ENCODE peak calls at places on chromosomes 13 and 19, in four cellular contexts. One of them, this sample, is unnamed.

GRCh38 chr13:45468676-45469075 is 3.9 kb downstream of the COG3 start:
- DNase-seq in breast epithelium: no peak
- DNase-seq in fibroblast of the aortic adventitia: no peak
- DNase-seq in omental fat pad: no peak
- DNase-seq in this sample: no peak

GRCh38 chr13:32159147-32159869 is 127.7 kb downstream of the FRY start:
- DNase-seq in breast epithelium: no peak
- DNase-seq in fibroblast of the aortic adventitia: peak; percentile 52
- DNase-seq in omental fat pad: no peak
- DNase-seq in this sample: no peak

GRCh38 chr13:73368608-73369007 is 309.8 kb downstream of the KLF5 start:
- DNase-seq in breast epithelium: no peak
- DNase-seq in fibroblast of the aortic adventitia: no peak
- DNase-seq in omental fat pad: no peak
- DNase-seq in this sample: no peak

GRCh38 chr13:113887700-113888201 is 23.9 kb upstream of the GAS6 start:
- DNase-seq in breast epithelium: no peak
- DNase-seq in fibroblast of the aortic adventitia: peak; percentile 97
- DNase-seq in omental fat pad: no peak
- DNase-seq in this sample: no peak

GRCh38 chr13:42011601-42012401 is 36.6 kb upstream of the DGKH start:
- DNase-seq in breast epithelium: peak; percentile 61
- DNase-seq in fibroblast of the aortic adventitia: no peak
- DNase-seq in omental fat pad: no peak
- DNase-seq in this sample: no peak

GRCh38 chr13:21458816-21459701 is at the start of gene ZDHHC20:
- DNase-seq in breast epithelium: peak; percentile 88
- DNase-seq in fibroblast of the aortic adventitia: peak; percentile 75
- DNase-seq in omental fat pad: peak; percentile 75
- DNase-seq in this sample: peak; percentile 74

GRCh38 chr19:18470153-18470552 is 32.2 kb upstream of the ISYNA1 start:
- DNase-seq in breast epithelium: no peak
- DNase-seq in fibroblast of the aortic adventitia: peak; percentile 18
- DNase-seq in omental fat pad: no peak
- DNase-seq in this sample: no peak

GRCh38 chr13:112859817-112860190 is 109.2 kb upstream of the MCF2L start:
- DNase-seq in breast epithelium: no peak
- DNase-seq in fibroblast of the aortic adventitia: peak; percentile 62
- DNase-seq in omental fat pad: no peak
- DNase-seq in this sample: peak; percentile 53

GRCh38 chr13:57345526-57345925 is 178.5 kb downstream of the PRR20E start:
- DNase-seq in breast epithelium: no peak
- DNase-seq in fibroblast of the aortic adventitia: no peak
- DNase-seq in omental fat pad: no peak
- DNase-seq in this sample: no peak

GRCh38 chr13:31663880-31664585 is 75.3 kb upstream of the RXFP2 start:
- DNase-seq in breast epithelium: no peak
- DNase-seq in fibroblast of the aortic adventitia: no peak
- DNase-seq in omental fat pad: no peak
- DNase-seq in this sample: no peak

GRCh38 chr13:23741879-23742510 is 147.2 kb downstream of the MIPEP start:
- DNase-seq in breast epithelium: no peak
- DNase-seq in fibroblast of the aortic adventitia: no peak
- DNase-seq in omental fat pad: no peak
- DNase-seq in this sample: no peak

GRCh38 chr13:113808058-113808834 is 49.2 kb downstream of the TMEM255B start:
- DNase-seq in breast epithelium: no peak
- DNase-seq in fibroblast of the aortic adventitia: no peak
- DNase-seq in omental fat pad: no peak
- DNase-seq in this sample: no peak

GRCh38 chr13:83940742-83941141 is 58.5 kb upstream of the SLITRK1 start:
- DNase-seq in breast epithelium: no peak
- DNase-seq in fibroblast of the aortic adventitia: peak; percentile 44
- DNase-seq in omental fat pad: no peak
- DNase-seq in this sample: no peak

GRCh38 chr13:78239681-78240080 is 321.1 kb upstream of the EDNRB start:
- DNase-seq in breast epithelium: no peak
- DNase-seq in fibroblast of the aortic adventitia: no peak
- DNase-seq in omental fat pad: no peak
- DNase-seq in this sample: no peak

GRCh38 chr19:5654931-5655330 is 25.4 kb downstream of the MICOS13 start:
- DNase-seq in breast epithelium: no peak
- DNase-seq in fibroblast of the aortic adventitia: no peak
- DNase-seq in omental fat pad: no peak
- DNase-seq in this sample: no peak

GRCh38 chr19:29934257-29934656 is 7.8 kb upstream of the URI1 start:
- DNase-seq in breast epithelium: no peak
- DNase-seq in fibroblast of the aortic adventitia: no peak
- DNase-seq in omental fat pad: no peak
- DNase-seq in this sample: no peak

GRCh38 chr13:24741016-24741662 is 22.8 kb upstream of the RNF17 start:
- DNase-seq in breast epithelium: no peak
- DNase-seq in fibroblast of the aortic adventitia: no peak
- DNase-seq in omental fat pad: no peak
- DNase-seq in this sample: no peak

GRCh38 chr13:113864303-113864890 is 521 bp upstream of the GAS6 start:
- DNase-seq in breast epithelium: peak; percentile 19
- DNase-seq in fibroblast of the aortic adventitia: peak; percentile 31
- DNase-seq in omental fat pad: no peak
- DNase-seq in this sample: no peak

GRCh38 chr13:42275506-42275905 is 3.6 kb downstream of the AKAP11 start:
- DNase-seq in breast epithelium: no peak
- DNase-seq in fibroblast of the aortic adventitia: no peak
- DNase-seq in omental fat pad: no peak
- DNase-seq in this sample: no peak

GRCh38 chr19:54660306-54660705 is 2.5 kb upstream of the LILRB4 start:
- DNase-seq in breast epithelium: no peak
- DNase-seq in fibroblast of the aortic adventitia: no peak
- DNase-seq in omental fat pad: no peak
- DNase-seq in this sample: no peak

GRCh38 chr19:7888145-7888825 is at the start of gene LRRC8E:
- DNase-seq in breast epithelium: peak; percentile 74
- DNase-seq in fibroblast of the aortic adventitia: peak; percentile 43
- DNase-seq in omental fat pad: no peak
- DNase-seq in this sample: no peak

GRCh38 chr13:31452525-31452924 is 252.8 kb downstream of the B3GLCT start:
- DNase-seq in breast epithelium: no peak
- DNase-seq in fibroblast of the aortic adventitia: no peak
- DNase-seq in omental fat pad: no peak
- DNase-seq in this sample: no peak

GRCh38 chr13:114164681-114165429 is 14.2 kb upstream of the CFAP97D2 start:
- DNase-seq in breast epithelium: no peak
- DNase-seq in fibroblast of the aortic adventitia: no peak
- DNase-seq in omental fat pad: no peak
- DNase-seq in this sample: no peak

GRCh38 chr13:106522898-106523525 is 12.4 kb downstream of the EFNB2 start:
- DNase-seq in breast epithelium: no peak
- DNase-seq in fibroblast of the aortic adventitia: no peak
- DNase-seq in omental fat pad: no peak
- DNase-seq in this sample: no peak

GRCh38 chr13:71285700-71286099 is 581.3 kb downstream of the DACH1 start:
- DNase-seq in breast epithelium: no peak
- DNase-seq in fibroblast of the aortic adventitia: no peak
- DNase-seq in omental fat pad: no peak
- DNase-seq in this sample: no peak

GRCh38 chr13:45207319-45207718 is 6.5 kb upstream of the KCTD4 start:
- DNase-seq in breast epithelium: no peak
- DNase-seq in fibroblast of the aortic adventitia: no peak
- DNase-seq in omental fat pad: no peak
- DNase-seq in this sample: no peak

GRCh38 chr13:79373916-79374315 is 32.1 kb downstream of the RBM26 start:
- DNase-seq in breast epithelium: no peak
- DNase-seq in fibroblast of the aortic adventitia: no peak
- DNase-seq in omental fat pad: no peak
- DNase-seq in this sample: no peak

DNA sequence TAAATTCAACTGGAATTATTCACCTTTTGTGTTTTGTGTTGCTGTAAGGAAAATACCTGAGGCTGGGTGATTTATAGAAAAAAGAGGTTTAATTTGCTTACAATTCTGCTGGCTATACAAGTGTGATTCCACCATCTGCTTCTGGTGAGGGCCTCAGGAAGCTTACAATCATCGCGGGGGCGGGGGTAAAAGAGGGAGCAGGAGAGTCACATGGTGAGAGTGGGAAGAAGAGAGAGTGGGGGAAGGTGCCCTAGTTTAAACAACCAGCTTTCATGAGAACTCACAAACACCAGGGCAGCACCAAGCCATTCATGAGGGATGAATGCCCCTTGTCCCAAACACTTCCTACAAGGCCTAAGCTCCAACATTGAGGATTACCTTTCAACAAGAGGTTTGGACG is 760.7 kb upstream of the PCDH9 start:
- DNase-seq in breast epithelium: no peak
- DNase-seq in fibroblast of the aortic adventitia: no peak
- DNase-seq in omental fat pad: no peak
- DNase-seq in this sample: no peak
- TF ChIP-seq CTCF in breast epithelium: no peak
- TF ChIP-seq CTCF in fibroblast of the aortic adventitia: no peak
- TF ChIP-seq CTCF in omental fat pad: no peak
- TF ChIP-seq CTCF in this sample: no peak

GRCh38 chr19:45402469-45403070 is 2.3 kb downstream of the PPP1R13L start:
- DNase-seq in breast epithelium: peak; percentile 67
- DNase-seq in fibroblast of the aortic adventitia: no peak
- DNase-seq in omental fat pad: no peak
- DNase-seq in this sample: no peak
- TF ChIP-seq CTCF in breast epithelium: peak; percentile 68
- TF ChIP-seq CTCF in fibroblast of the aortic adventitia: peak; percentile 29
- TF ChIP-seq CTCF in omental fat pad: no peak
- TF ChIP-seq CTCF in this sample: no peak

GRCh38 chr13:103164239-103164638 is 98.0 kb upstream of the SLC10A2 start:
- DNase-seq in breast epithelium: no peak
- DNase-seq in fibroblast of the aortic adventitia: no peak
- DNase-seq in omental fat pad: no peak
- DNase-seq in this sample: no peak

GRCh38 chr13:103168901-103169508 is 102.8 kb upstream of the SLC10A2 start:
- DNase-seq in breast epithelium: no peak
- DNase-seq in fibroblast of the aortic adventitia: no peak
- DNase-seq in omental fat pad: no peak
- DNase-seq in this sample: no peak
- TF ChIP-seq CTCF in breast epithelium: no peak
- TF ChIP-seq CTCF in fibroblast of the aortic adventitia: no peak
- TF ChIP-seq CTCF in omental fat pad: no peak
- TF ChIP-seq CTCF in this sample: no peak

GRCh38 chr13:26111797-26112196 is 60.0 kb upstream of the SHISA2 start:
- DNase-seq in breast epithelium: no peak
- DNase-seq in fibroblast of the aortic adventitia: no peak
- DNase-seq in omental fat pad: no peak
- DNase-seq in this sample: no peak

GRCh38 chr13:26117620-26118019 is 65.8 kb upstream of the SHISA2 start:
- DNase-seq in breast epithelium: no peak
- DNase-seq in fibroblast of the aortic adventitia: no peak
- DNase-seq in omental fat pad: no peak
- DNase-seq in this sample: no peak

GRCh38 chr13:26112843-26113242 is 61.0 kb upstream of the SHISA2 start:
- DNase-seq in breast epithelium: no peak
- DNase-seq in fibroblast of the aortic adventitia: no peak
- DNase-seq in omental fat pad: no peak
- DNase-seq in this sample: no peak
- TF ChIP-seq CTCF in breast epithelium: no peak
- TF ChIP-seq CTCF in fibroblast of the aortic adventitia: no peak
- TF ChIP-seq CTCF in omental fat pad: no peak
- TF ChIP-seq CTCF in this sample: no peak

GRCh38 chr19:46782355-46783019 is 5.9 kb downstream of the SLC1A5 start:
- DNase-seq in breast epithelium: no peak
- DNase-seq in fibroblast of the aortic adventitia: no peak
- DNase-seq in omental fat pad: no peak
- DNase-seq in this sample: no peak

GRCh38 chr19:46785980-46786235 is 2.5 kb downstream of the SLC1A5 start:
- DNase-seq in breast epithelium: no peak
- DNase-seq in fibroblast of the aortic adventitia: no peak
- DNase-seq in omental fat pad: no peak
- DNase-seq in this sample: no peak

GRCh38 chr19:46783670-46784069 is 4.7 kb downstream of the SLC1A5 start:
- DNase-seq in breast epithelium: no peak
- DNase-seq in fibroblast of the aortic adventitia: no peak
- DNase-seq in omental fat pad: no peak
- DNase-seq in this sample: no peak

GRCh38 chr19:46785054-46785979 is 3.1 kb downstream of the SLC1A5 start:
- DNase-seq in breast epithelium: no peak
- DNase-seq in fibroblast of the aortic adventitia: peak; percentile 56
- DNase-seq in omental fat pad: no peak
- DNase-seq in this sample: no peak

GRCh38 chr19:46784262-46785053 is 3.9 kb downstream of the SLC1A5 start:
- DNase-seq in breast epithelium: peak; percentile 65
- DNase-seq in fibroblast of the aortic adventitia: peak; percentile 97
- DNase-seq in omental fat pad: peak; percentile 63
- DNase-seq in this sample: no peak
- TF ChIP-seq CTCF in breast epithelium: no peak
- TF ChIP-seq CTCF in fibroblast of the aortic adventitia: peak; percentile 46
- TF ChIP-seq CTCF in omental fat pad: no peak
- TF ChIP-seq CTCF in this sample: no peak

GRCh38 chr19:27993619-27994018 is 1219.3 kb downstream of the UQCRFS1 start:
- DNase-seq in breast epithelium: no peak
- DNase-seq in fibroblast of the aortic adventitia: no peak
- DNase-seq in omental fat pad: no peak
- DNase-seq in this sample: no peak
- TF ChIP-seq CTCF in breast epithelium: no peak
- TF ChIP-seq CTCF in fibroblast of the aortic adventitia: no peak
- TF ChIP-seq CTCF in omental fat pad: no peak
- TF ChIP-seq CTCF in this sample: no peak

GRCh38 chr19:40605201-40605971 is 4.2 kb downstream of the LTBP4 start:
- DNase-seq in breast epithelium: peak; percentile 83
- DNase-seq in fibroblast of the aortic adventitia: peak; percentile 40
- DNase-seq in omental fat pad: no peak
- DNase-seq in this sample: peak; percentile 81

GRCh38 chr19:40603719-40604646 is 2.8 kb downstream of the LTBP4 start:
- DNase-seq in breast epithelium: peak; percentile 98
- DNase-seq in fibroblast of the aortic adventitia: peak; percentile 96
- DNase-seq in omental fat pad: peak; percentile 84
- DNase-seq in this sample: peak; percentile 88

GRCh38 chr19:40601061-40601973 is at the start of gene LTBP4:
- DNase-seq in breast epithelium: no peak
- DNase-seq in fibroblast of the aortic adventitia: no peak
- DNase-seq in omental fat pad: no peak
- DNase-seq in this sample: no peak

GRCh38 chr19:40604647-40605200 is 3.6 kb downstream of the LTBP4 start:
- DNase-seq in breast epithelium: no peak
- DNase-seq in fibroblast of the aortic adventitia: no peak
- DNase-seq in omental fat pad: no peak
- DNase-seq in this sample: no peak

DNA sequence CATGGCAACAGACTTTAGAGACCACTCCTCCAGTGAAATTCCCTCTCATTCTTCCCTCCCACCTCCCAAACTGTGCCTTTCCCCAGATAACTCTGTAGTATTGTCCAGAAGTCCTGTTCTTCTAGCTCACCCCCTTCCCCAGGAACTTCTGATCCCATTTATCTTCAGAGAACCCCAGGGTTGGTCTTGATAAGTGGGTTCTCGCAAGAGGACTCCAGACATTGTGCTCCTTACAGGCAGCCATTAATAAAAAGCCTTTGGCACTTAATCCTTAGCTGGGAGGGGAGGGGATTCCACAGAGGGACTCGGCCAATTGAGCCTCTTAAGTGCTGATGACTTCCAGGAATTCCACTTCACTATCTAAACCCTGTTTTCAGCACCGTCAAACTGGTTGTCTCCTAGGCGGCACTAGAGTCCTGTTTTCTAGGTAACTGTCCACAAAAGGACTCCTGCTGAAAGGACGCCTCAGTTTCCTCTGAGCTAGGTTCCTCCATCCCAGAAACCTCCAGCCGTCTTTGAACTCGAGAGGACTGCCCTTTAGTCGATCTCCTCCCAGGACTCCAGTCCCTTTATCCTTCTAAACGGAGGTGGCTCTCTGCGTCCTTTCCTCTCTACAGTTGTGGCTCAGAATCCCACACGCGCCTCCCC is 2.0 kb downstream of the LTBP4 start:
- DNase-seq in breast epithelium: no peak
- DNase-seq in fibroblast of the aortic adventitia: peak; percentile 79
- DNase-seq in omental fat pad: no peak
- DNase-seq in this sample: no peak
- TF ChIP-seq CTCF in breast epithelium: no peak
- TF ChIP-seq CTCF in fibroblast of the aortic adventitia: peak; percentile 21
- TF ChIP-seq CTCF in omental fat pad: no peak
- TF ChIP-seq CTCF in this sample: no peak

This sample was measured in dorsolateral prefrontal cortex.